ENCODE peak calls at places on chromosomes 5 and 9, in ten cellular contexts. I, M, P, L, H, N, Z, D, E and T are unnamed samples. For H3K4me1 and H3K9me3, the result is how much of the 10 kb centered on the place peaks cover.

GRCh38 chr9:77848428-77848827 is 183.2 kb downstream of the GNAQ start:
- DNase-seq in L (peak), I (no peak), N (no peak), H (no peak), P (no peak), M (no peak), Z (no peak), D (no peak), E (no peak), T (no peak)

GRCh38 chr5:150400327-150401075 is 12.2 kb downstream of the CD74 start:
- DNase-seq in I (no peak), L (no peak), Z (no peak), H (no peak), M (no peak), E (no peak), N (no peak), P (no peak), D (no peak), T (no peak)

GRCh38 chr5:41519801-41520200 is 9.4 kb upstream of the PLCXD3 start:
- DNase-seq in M (no peak), N (no peak), I (no peak), P (no peak), L (peak), E (peak), H (no peak), Z (no peak), D (peak), T (no peak)

GRCh38 chr5:154042751-154043150 is 4.0 kb downstream of the MFAP3 start:
- DNase-seq in P (no peak), I (no peak), N (no peak), H (no peak), E (peak), D (no peak), M (no peak), Z (no peak), L (peak), T (no peak)

GRCh38 chr5:169945831-169946261 is 34.4 kb downstream of the INSYN2B start:
- DNase-seq in M (peak), Z (no peak), L (peak), N (peak), I (peak), H (no peak), D (no peak), P (no peak), E (peak), T (no peak)

GRCh38 chr5:77935516-77936364 is 159.6 kb upstream of the TBCA start:
- DNase-seq in M (no peak), E (peak), Z (no peak), D (no peak), L (peak), H (no peak), P (peak), N (no peak), I (no peak), T (no peak)

GRCh38 chr5:128537306-128537998 is 593 bp downstream of the FBN2 start:
- DNase-seq in I (peak), D (peak), M (peak), H (no peak), N (peak), P (no peak), L (peak), Z (no peak), E (peak), T (no peak)

GRCh38 chr5:119313876-119314605 is 41.8 kb upstream of the TNFAIP8 start:
- DNase-seq in D (no peak), H (no peak), E (no peak), Z (no peak), M (no peak), P (no peak), L (no peak), N (no peak), I (no peak), T (no peak)

GRCh38 chr5:31048282-31048974 is 145.1 kb upstream of the CDH6 start:
- DNase-seq in N (no peak), D (no peak), Z (no peak), L (no peak), H (peak), M (no peak), P (no peak), I (no peak), E (no peak), T (peak)

GRCh38 chr9:76921161-76921560 is 15.2 kb upstream of the PRUNE2 start:
- DNase-seq in P (no peak), M (no peak), N (no peak), Z (no peak), L (no peak), D (no peak), E (no peak), H (no peak), I (no peak), T (no peak)

GRCh38 chr9:14212116-14212515 is 101.8 kb downstream of the NFIB start:
- DNase-seq in D (no peak), P (no peak), N (no peak), I (no peak), E (peak), H (peak), Z (no peak), L (peak), M (peak), T (no peak)

GRCh38 chr5:74693176-74693575 is 8.1 kb downstream of the HEXB start:
- DNase-seq in M (peak), P (no peak), D (no peak), I (no peak), L (peak), E (no peak), H (no peak), Z (no peak), N (no peak), T (no peak)

GRCh38 chr5:176621661-176622079 is 8.7 kb downstream of the SNCB start:
- DNase-seq in P (no peak), L (no peak), D (no peak), I (no peak), Z (no peak), N (no peak), E (no peak), M (peak), H (no peak), T (no peak)

GRCh38 chr5:65967288-65968066 is 41.1 kb downstream of the ERBIN start:
- DNase-seq in P (no peak), D (no peak), M (peak), N (no peak), H (no peak), L (no peak), I (no peak), E (no peak), Z (no peak), T (no peak)

GRCh38 chr5:138349842-138350635 is 2.4 kb upstream of the KDM3B start:
- DNase-seq in M (peak), I (no peak), E (no peak), L (peak), N (no peak), Z (no peak), P (no peak), H (no peak), D (no peak), T (no peak)

GRCh38 chr5:107381189-107381856 is 289.4 kb downstream of the EFNA5 start:
- DNase-seq in Z (no peak), M (peak), L (peak), I (no peak), E (peak), P (no peak), H (peak), N (no peak), D (no peak), T (no peak)

GRCh38 chr9:128495804-128496417 is 8.6 kb upstream of the GLE1 start:
- DNase-seq in M (no peak), Z (no peak), N (no peak), D (no peak), L (no peak), I (no peak), E (no peak), P (no peak), H (peak), T (no peak)

GRCh38 chr5:151931260-151931659 is 6.6 kb upstream of the GLRA1 start:
- DNase-seq in H (no peak), P (no peak), E (no peak), Z (no peak), N (no peak), M (no peak), I (no peak), D (no peak), L (no peak), T (no peak)

GRCh38 chr9:125496313-125496838 is 210.6 kb downstream of the MAPKAP1 start:
- DNase-seq in P (no peak), E (no peak), D (no peak), H (no peak), M (no peak), N (no peak), I (no peak), L (no peak), Z (no peak), T (no peak)

GRCh38 chr5:821504-821903 is 29.3 kb downstream of the ZDHHC11 start:
- DNase-seq in N (no peak), I (no peak), Z (no peak), M (no peak), L (no peak), P (no peak), D (no peak), H (no peak), E (no peak), T (no peak)

GRCh38 chr9:127561491-127562270 is 50.4 kb upstream of the STXBP1 start:
- DNase-seq in D (peak), E (peak), I (peak), P (no peak), N (peak), L (peak), M (peak), Z (no peak), H (peak), T (peak)

GRCh38 chr5:122077451-122078115 is 476 bp downstream of the LOX start:
- DNase-seq in N (peak), L (peak), Z (no peak), I (no peak), E (no peak), D (peak), P (no peak), H (peak), M (no peak), T (peak)

GRCh38 chr5:176497852-176498251 is 39.4 kb downstream of the RNF44 start:
- DNase-seq in D (no peak), N (no peak), M (peak), H (no peak), L (peak), I (no peak), Z (no peak), E (peak), P (no peak), T (no peak)

GRCh38 chr9:91182429-91182828 is 179.3 kb downstream of the AUH start:
- DNase-seq in E (peak), N (no peak), M (no peak), Z (no peak), D (no peak), H (peak), L (no peak), P (no peak), I (no peak), T (no peak)

DNA sequence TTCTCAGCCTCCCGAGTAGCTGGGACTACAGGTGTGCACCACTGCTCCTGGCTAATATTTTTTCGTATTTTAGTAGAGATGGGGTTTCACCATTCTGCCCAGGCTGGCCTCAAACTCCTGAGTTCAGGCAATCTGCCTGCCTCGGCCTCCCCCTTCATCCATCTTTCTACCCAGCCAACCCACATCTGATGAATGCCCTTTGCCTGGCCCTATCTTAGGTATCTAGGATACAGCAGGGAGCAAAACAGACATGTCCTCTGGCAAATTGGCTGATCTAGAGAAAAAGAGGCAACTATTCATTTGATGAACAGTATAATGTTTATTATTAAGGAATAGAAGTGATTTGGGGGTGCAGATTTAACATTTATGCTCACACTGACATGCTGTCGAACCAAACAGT is 123.0 kb downstream of the TRIO start:
- DNase-seq in M (no peak), N (no peak), D (no peak), I (no peak), P (no peak), L (peak), Z (no peak), E (no peak), H (no peak), T (no peak)
- H3K4me1 ChIP-seq in M (under half), N (half or more), D (under half), I (half or more), P (under half), L (half or more), Z (under half), E (half or more), H (under half), T (half or more)

GRCh38 chr5:2584579-2584978 is 166.9 kb downstream of the IRX2 start:
- DNase-seq in H (no peak), D (no peak), N (no peak), M (no peak), I (no peak), P (no peak), L (no peak), Z (no peak), E (no peak), T (no peak)

GRCh38 chr5:2582507-2582906 is 169.0 kb downstream of the IRX2 start:
- DNase-seq in E (no peak), P (no peak), D (no peak), L (no peak), H (no peak), N (no peak), M (no peak), Z (no peak), I (no peak), T (no peak)

GRCh38 chr5:2582106-2582505 is 169.4 kb downstream of the IRX2 start:
- DNase-seq in I (no peak), P (no peak), M (no peak), N (no peak), E (no peak), H (no peak), D (no peak), Z (no peak), L (no peak), T (no peak)

GRCh38 chr5:2579126-2579525 is 172.4 kb downstream of the IRX2 start:
- DNase-seq in D (no peak), I (no peak), L (no peak), Z (no peak), H (no peak), P (no peak), N (no peak), E (no peak), M (no peak), T (no peak)

DNA sequence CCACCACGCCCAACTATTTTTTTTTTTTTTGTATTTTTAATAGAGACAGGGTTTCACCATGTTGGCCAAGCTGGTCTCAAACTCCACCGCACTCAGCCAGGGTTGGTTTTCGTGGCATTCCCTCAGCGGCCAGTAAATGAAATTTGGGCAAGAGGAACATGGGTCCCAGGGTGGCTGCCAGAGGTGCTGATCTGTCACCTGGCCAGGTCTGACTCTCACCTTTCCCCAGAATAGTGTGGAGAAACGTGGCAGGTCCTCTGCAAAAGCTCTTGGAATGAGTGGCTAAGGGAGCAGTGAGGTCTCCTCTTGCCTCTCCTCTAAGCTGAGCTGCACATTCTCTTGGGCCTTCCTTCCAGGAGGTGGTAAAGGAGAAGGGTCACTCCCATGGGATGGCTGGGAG is 170.1 kb downstream of the IRX2 start:
- DNase-seq in P (no peak), E (no peak), I (no peak), D (no peak), L (no peak), N (no peak), Z (no peak), M (no peak), H (no peak), T (no peak)
- H3K9me3 ChIP-seq in P (under half), E (under half), I (under half), D (under half), L (under half), N (under half), Z (under half), M (under half), H (under half), T (under half)

GRCh38 chr5:56803894-56804293 is 11.5 kb upstream of the MAP3K1 start:
- DNase-seq in I (no peak), Z (no peak), H (no peak), L (no peak), P (no peak), M (no peak), N (no peak), D (no peak), E (no peak), T (no peak)
- H3K4me1 ChIP-seq in I (under half), Z (under half), H (under half), L (under half), P (under half), M (under half), N (under half), D (under half), E (under half), T (under half)

GRCh38 chr9:122614362-122614761 is at the start of gene OR1Q1:
- DNase-seq in L (no peak), D (no peak), I (no peak), H (no peak), E (no peak), P (no peak), N (no peak), Z (no peak), M (no peak), T (no peak)

GRCh38 chr9:122619996-122620395 is 5.5 kb downstream of the OR1Q1 start:
- DNase-seq in Z (no peak), M (no peak), N (no peak), P (no peak), D (no peak), L (no peak), E (no peak), I (no peak), H (no peak), T (no peak)
- H3K9me3 ChIP-seq in Z (under half), M (under half), N (under half), P (under half), D (under half), L (under half), E (under half), I (under half), H (under half), T (under half)

GRCh38 chr5:10867408-10868303 is 106.6 kb upstream of the DAP start:
- DNase-seq in L (no peak), P (no peak), Z (no peak), E (no peak), I (no peak), N (no peak), M (no peak), H (no peak), D (no peak), T (no peak)
- H3K4me1 ChIP-seq in L (under half), P (under half), Z (under half), E (under half), I (under half), N (under half), M (under half), H (under half), D (under half), T (under half)

GRCh38 chr9:74653437-74654080 is 156.4 kb downstream of the RORB start:
- DNase-seq in E (peak), L (no peak), D (no peak), H (no peak), M (no peak), N (no peak), I (no peak), Z (no peak), P (no peak), T (no peak)
- H3K9me3 ChIP-seq in E (under half), L (under half), D (under half), H (under half), M (under half), N (under half), I (under half), Z (under half), P (under half), T (under half)

GRCh38 chr9:104765138-104765537 is 1.2 kb downstream of the NIPSNAP3B start:
- DNase-seq in L (no peak), D (no peak), P (no peak), E (no peak), N (no peak), H (no peak), I (no peak), Z (no peak), M (no peak), T (no peak)

GRCh38 chr9:104767507-104767906 is 3.6 kb downstream of the NIPSNAP3B start:
- DNase-seq in H (no peak), L (no peak), P (no peak), I (no peak), E (no peak), N (no peak), Z (no peak), M (no peak), D (no peak), T (no peak)

GRCh38 chr9:104769655-104770054 is 5.7 kb downstream of the NIPSNAP3B start:
- DNase-seq in D (no peak), I (no peak), P (no peak), N (no peak), E (no peak), L (no peak), Z (no peak), M (no peak), H (no peak), T (no peak)

GRCh38 chr9:104766025-104766424 is 2.1 kb downstream of the NIPSNAP3B start:
- DNase-seq in P (no peak), N (no peak), M (no peak), E (no peak), I (no peak), H (no peak), Z (no peak), D (no peak), L (no peak), T (no peak)
- H3K4me1 ChIP-seq in P (under half), N (under half), M (under half), E (under half), I (under half), H (under half), Z (under half), D (under half), L (under half), T (under half)

DNA sequence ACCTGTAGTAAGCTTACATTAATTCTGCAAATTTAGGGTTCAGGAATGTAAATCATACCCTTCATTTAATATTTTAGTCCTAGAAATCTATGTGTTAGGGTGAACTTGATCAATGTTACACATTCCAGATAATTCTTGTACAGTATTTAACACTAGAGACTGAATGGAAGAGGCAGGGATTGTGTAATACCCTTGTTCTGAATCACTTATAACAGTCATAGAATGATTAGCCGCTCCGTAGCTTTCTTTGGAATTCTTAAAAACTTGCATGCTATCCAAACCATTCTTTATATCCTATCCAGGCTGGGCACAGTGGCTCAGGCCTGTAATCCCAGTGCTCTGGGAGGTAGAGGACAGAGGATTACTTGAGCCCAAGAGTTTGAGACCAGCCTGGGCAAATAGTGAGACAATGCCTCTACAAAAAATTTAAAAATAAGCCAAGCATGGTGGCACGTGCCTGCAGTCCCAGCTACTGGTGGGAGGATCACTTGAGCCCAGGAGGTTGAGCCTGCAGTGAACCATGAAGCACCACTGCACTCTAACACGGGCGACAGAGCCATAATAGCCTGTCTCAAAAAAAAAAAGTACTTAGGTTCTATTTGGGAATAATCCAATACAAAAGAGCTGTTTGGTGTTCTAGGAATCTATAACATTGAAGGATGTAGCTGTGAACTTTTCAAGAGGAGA is 8.3 kb downstream of the ZNF483 start:
- DNase-seq in D (no peak), Z (no peak), E (peak), H (no peak), N (no peak), P (no peak), L (peak), M (peak), I (no peak), T (no peak)
- H3K9me3 ChIP-seq in D (under half), Z (under half), E (under half), H (under half), N (under half), P (under half), L (under half), M (under half), I (half or more), T (under half)

GRCh38 chr9:20427359-20427758 is 194.9 kb downstream of the MLLT3 start:
- DNase-seq in E (no peak), P (no peak), N (no peak), I (no peak), Z (no peak), L (no peak), D (no peak), H (no peak), M (no peak), T (no peak)
- H3K4me1 ChIP-seq in E (under half), P (under half), N (under half), I (under half), Z (under half), L (under half), D (under half), H (under half), M (under half), T (under half)